ENCODE peak calls at places on chromosomes 1 and 21, in seven cellular contexts. D is MM.1S, W is heart right ventricle, E is stomach, V is neuronal stem cell, Q is small intestine, K is esophagus muscularis mucosa. H is an unnamed sample. For H3K36me3, the result is how much of the 10 kb centered on the place peaks cover.

GRCh38 chr1:213647864-213648650 is 339.7 kb upstream of the PROX1 start:
- DNase-seq in D (no peak), W (no peak), E (no peak), V (no peak), Q (no peak), K (no peak), H (no peak)

GRCh38 chr21:42964561-42965560 is 9.5 kb upstream of the PKNOX1 start:
- DNase-seq in D (no peak), W (no peak), E (no peak), V (no peak), Q (no peak), K (no peak), H (peak)

GRCh38 chr1:247209306-247209900 is 37.6 kb upstream of the ZNF124 start:
- DNase-seq in D (no peak), W (no peak), E (no peak), V (no peak), Q (no peak), K (no peak), H (no peak)

GRCh38 chr1:228360533-228361313 is 45.9 kb downstream of the TRIM11 start:
- DNase-seq in D (no peak), W (no peak), E (no peak), V (no peak), Q (no peak), K (no peak), H (no peak)

GRCh38 chr1:152035406-152036315 is 1.1 kb downstream of the S100A11 start:
- DNase-seq in D (peak), W (peak), E (no peak), V (no peak), Q (peak), K (no peak), H (peak)

GRCh38 chr1:21764615-21765423 is 18.1 kb downstream of the USP48 start:
- DNase-seq in D (no peak), W (peak), E (peak), V (peak), Q (peak), K (no peak), H (peak)

GRCh38 chr21:42532466-42533181 is 19.0 kb downstream of the SLC37A1 start:
- DNase-seq in D (no peak), W (peak), E (peak), V (no peak), Q (peak), K (no peak), H (no peak)

GRCh38 chr21:42681296-42682206 is 28.1 kb downstream of the PDE9A start:
- DNase-seq in D (no peak), W (no peak), E (no peak), V (no peak), Q (no peak), K (no peak), H (no peak)

GRCh38 chr1:234265861-234266260 is 107.4 kb upstream of the COA6 start:
- DNase-seq in D (no peak), W (no peak), E (no peak), V (no peak), Q (no peak), K (no peak), H (peak)

GRCh38 chr1:156874142-156874541 is 13.5 kb downstream of the NTRK1 start:
- DNase-seq in D (no peak), W (no peak), E (no peak), V (no peak), Q (no peak), K (no peak), H (no peak)

GRCh38 chr21:46142581-46143473 is 12.6 kb downstream of the FTCD start:
- DNase-seq in D (no peak), W (no peak), E (no peak), V (no peak), Q (no peak), K (no peak), H (no peak)

GRCh38 chr21:42343963-42344510 is 6.8 kb downstream of the TFF2 start:
- DNase-seq in D (no peak), W (no peak), E (no peak), V (no peak), Q (no peak), K (no peak), H (no peak)

GRCh38 chr1:12132078-12132477 is 34.7 kb upstream of the TNFRSF1B start:
- DNase-seq in D (no peak), W (no peak), E (no peak), V (no peak), Q (no peak), K (no peak), H (no peak)

GRCh38 chr1:46622341-46622740 is 5.7 kb upstream of the MOB3C start:
- DNase-seq in D (peak), W (no peak), E (peak), V (no peak), Q (peak), K (no peak), H (peak)

GRCh38 chr1:58585591-58586151 is 8.6 kb upstream of the TACSTD2 start:
- DNase-seq in D (no peak), W (no peak), E (no peak), V (no peak), Q (no peak), K (no peak), H (no peak)

GRCh38 chr1:35315649-35316048 is 47.1 kb downstream of the ZMYM4 start:
- DNase-seq in D (no peak), W (no peak), E (no peak), V (no peak), Q (no peak), K (no peak), H (no peak)

GRCh38 chr1:55352080-55352800 is 137.1 kb upstream of the USP24 start:
- DNase-seq in D (no peak), W (peak), E (no peak), V (no peak), Q (no peak), K (no peak), H (no peak)

GRCh38 chr1:244046907-244047738 is 4.0 kb upstream of the ZBTB18 start:
- DNase-seq in D (peak), W (no peak), E (no peak), V (no peak), Q (peak), K (no peak), H (no peak)

GRCh38 chr1:61327436-61327835 is 245.1 kb downstream of the NFIA start:
- DNase-seq in D (no peak), W (no peak), E (no peak), V (no peak), Q (no peak), K (no peak), H (no peak)

GRCh38 chr1:75548721-75549480 is 62.0 kb downstream of the SLC44A5 start:
- DNase-seq in D (no peak), W (no peak), E (no peak), V (no peak), Q (no peak), K (no peak), H (no peak)

GRCh38 chr1:152777510-152778137 is 2.7 kb downstream of the LCE1F start:
- DNase-seq in D (peak), W (no peak), E (no peak), V (no peak), Q (peak), K (no peak), H (peak)

GRCh38 chr1:200130552-200130951 is 103.0 kb downstream of the NR5A2 start:
- DNase-seq in D (no peak), W (no peak), E (no peak), V (no peak), Q (no peak), K (no peak), H (no peak)

GRCh38 chr1:204398197-204399125 is 13.2 kb downstream of the PPP1R15B start:
- DNase-seq in D (peak), W (peak), E (peak), V (peak), Q (peak), K (no peak), H (peak)

DNA sequence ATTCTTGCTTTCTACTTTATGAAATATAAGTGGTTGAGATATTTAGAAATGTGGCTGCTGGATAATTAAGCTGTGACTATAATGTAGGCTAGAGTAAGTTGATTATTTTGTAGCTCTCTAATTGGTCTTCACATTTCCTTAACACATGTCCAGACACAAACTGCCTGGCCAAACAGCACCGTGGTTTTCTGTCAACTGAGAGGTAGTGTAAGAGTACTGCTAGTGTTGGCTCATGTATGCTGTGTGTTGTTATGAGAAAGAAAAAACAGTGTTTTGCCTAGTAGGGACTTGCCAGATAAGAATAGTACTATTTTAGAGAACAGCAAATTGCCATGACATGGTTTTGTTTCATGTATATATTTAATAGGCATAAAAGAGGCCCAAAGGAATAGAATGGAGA is 37.1 kb downstream of the TMED5 start:
- DNase-seq in D (no peak), W (no peak), E (no peak), V (no peak), Q (no peak), K (no peak), H (no peak)
- H3K36me3 ChIP-seq in D (under half), W (under half), E (under half), V (under half), Q (under half), K (under half), H (under half)

GRCh38 chr1:198564716-198565115 is 24.2 kb upstream of the ATP6V1G3 start:
- DNase-seq in D (no peak), W (no peak), E (no peak), V (no peak), Q (peak), K (no peak), H (no peak)

GRCh38 chr1:198559362-198559761 is 18.9 kb upstream of the ATP6V1G3 start:
- DNase-seq in D (no peak), W (no peak), E (no peak), V (no peak), Q (no peak), K (no peak), H (no peak)

GRCh38 chr1:198563578-198563977 is 23.1 kb upstream of the ATP6V1G3 start:
- DNase-seq in D (no peak), W (no peak), E (no peak), V (no peak), Q (no peak), K (no peak), H (no peak)

GRCh38 chr1:198560093-198560638 is 19.7 kb upstream of the ATP6V1G3 start:
- DNase-seq in D (no peak), W (no peak), E (no peak), V (no peak), Q (no peak), K (no peak), H (no peak)

DNA sequence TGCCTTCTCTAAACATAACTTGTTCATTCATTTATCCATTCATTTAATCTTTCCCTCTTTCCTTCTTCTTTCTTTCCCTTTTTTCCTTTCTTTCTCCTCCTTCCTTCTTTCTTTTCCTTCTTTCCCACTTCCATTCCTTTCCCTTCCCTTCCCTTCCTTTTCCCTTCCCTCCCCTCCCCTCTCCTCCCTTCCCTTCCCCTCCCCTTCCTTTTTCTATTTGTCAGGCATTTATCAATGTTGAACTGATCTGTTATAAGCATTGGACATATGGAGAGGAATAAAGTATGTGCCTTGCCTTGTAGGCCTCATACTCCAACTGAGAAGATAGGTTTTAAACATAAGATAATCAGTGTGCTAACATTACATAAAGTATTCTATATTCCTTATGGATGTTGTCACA is 23.7 kb upstream of the ATP6V1G3 start:
- DNase-seq in D (no peak), W (no peak), E (no peak), V (no peak), Q (no peak), K (no peak), H (no peak)
- H3K36me3 ChIP-seq in D (under half), W (under half), E (under half), V (under half), Q (under half), K (under half), H (under half)

DNA sequence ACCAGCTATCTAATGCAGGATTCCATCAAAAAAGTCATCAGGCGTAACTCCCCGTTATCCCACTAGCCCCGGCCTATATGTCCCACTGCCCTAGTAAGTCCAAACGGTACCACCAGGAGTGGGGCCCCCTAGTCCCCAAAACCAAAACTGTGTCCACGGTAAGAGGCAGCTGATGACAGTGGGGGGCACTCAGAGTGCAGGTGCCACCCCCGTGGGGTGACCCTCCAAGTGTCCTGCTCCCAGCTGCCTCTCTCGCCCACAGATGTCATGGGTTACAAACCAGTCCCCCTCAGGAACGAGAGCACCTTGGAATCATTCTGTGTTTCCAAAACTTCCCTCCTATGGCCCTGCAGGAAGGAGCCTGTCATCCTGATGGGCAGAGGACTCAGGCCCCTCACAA is 10.9 kb upstream of the AURKAIP1 start:
- DNase-seq in D (no peak), W (no peak), E (no peak), V (no peak), Q (no peak), K (no peak), H (peak)
- H3K36me3 ChIP-seq in D (under half), W (half or more), E (half or more), V (under half), Q (under half), K (half or more), H (under half)

DNA sequence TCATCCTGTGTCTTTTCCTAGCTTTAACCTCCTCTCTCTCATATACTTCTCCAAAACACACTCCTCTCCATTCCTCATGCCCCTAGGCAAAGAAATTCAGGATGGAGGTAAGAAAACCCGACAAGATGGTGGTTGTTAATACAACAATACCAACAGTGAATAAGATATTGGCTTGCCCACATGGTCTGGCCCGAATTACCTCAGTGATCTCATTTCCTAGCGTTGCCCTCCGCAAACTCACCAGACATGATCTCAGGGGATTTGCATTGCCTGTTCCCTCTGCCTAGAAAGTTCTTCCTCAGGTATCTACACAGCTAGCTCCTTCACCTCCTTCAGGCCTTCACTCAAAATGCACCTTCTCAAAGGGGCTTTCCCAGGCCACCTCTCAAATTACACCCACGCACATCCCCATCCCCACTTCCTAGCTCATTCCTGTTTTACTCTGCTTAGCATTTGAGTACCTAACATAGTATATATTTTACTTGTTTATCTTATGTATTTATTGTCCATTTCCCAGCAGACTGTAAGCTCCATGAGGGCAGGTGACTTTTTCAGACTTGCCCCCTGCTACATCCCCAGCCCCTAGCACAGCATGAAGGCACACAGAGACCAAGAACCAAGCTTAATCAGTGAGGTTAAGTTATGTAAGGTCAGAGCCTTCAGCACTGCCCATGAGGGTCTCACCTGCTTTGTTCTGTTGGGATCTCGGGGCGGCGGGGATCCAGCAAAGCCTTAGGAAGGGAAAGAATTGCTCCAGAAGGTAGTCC is 10.2 kb upstream of the UBR4 start:
- DNase-seq in D (no peak), W (no peak), E (no peak), V (no peak), Q (no peak), K (no peak), H (peak)
- H3K36me3 ChIP-seq in D (under half), W (half or more), E (half or more), V (under half), Q (under half), K (half or more), H (under half)

GRCh38 chr1:174880171-174880570 is 119.6 kb upstream of the CACYBP start:
- DNase-seq in D (no peak), W (no peak), E (no peak), V (no peak), Q (no peak), K (no peak), H (no peak)
- H3K36me3 ChIP-seq in D (under half), W (under half), E (under half), V (under half), Q (under half), K (under half), H (under half)

DNA sequence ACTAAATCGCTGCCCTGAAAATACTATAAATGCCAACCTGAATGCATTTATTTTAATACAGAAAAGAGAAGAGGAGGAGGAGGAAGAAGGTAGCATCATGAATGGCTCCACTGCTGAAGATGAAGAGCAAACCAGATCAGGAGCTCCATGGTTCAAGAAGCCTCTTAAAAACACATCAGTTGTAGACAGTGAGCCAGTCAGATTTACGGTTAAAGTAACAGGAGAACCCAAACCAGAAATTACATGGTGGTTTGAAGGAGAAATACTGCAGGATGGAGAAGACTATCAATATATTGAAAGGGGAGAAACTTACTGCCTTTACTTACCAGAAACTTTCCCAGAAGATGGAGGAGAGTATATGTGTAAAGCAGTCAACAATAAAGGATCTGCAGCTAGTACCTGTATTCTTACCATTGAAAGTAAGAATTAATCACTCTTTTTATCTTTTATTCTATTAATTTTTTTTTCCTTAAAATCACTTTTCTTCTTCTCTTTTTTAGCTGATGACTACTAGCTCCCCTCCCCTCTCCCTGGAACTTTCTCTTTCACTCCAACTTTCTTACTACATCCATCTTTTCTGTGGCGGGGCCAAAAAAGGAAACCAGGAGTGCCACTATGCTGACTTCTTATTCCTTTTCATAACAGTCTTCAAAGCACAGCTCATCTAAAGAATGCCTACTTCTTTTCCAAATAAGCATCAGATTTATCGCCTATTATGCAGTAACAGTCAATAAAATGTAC is 36.3 kb downstream of the FUBP1 start:
- DNase-seq in D (no peak), W (no peak), E (no peak), V (no peak), Q (no peak), K (no peak), H (no peak)
- H3K36me3 ChIP-seq in D (under half), W (half or more), E (half or more), V (under half), Q (under half), K (under half), H (under half)

DNA sequence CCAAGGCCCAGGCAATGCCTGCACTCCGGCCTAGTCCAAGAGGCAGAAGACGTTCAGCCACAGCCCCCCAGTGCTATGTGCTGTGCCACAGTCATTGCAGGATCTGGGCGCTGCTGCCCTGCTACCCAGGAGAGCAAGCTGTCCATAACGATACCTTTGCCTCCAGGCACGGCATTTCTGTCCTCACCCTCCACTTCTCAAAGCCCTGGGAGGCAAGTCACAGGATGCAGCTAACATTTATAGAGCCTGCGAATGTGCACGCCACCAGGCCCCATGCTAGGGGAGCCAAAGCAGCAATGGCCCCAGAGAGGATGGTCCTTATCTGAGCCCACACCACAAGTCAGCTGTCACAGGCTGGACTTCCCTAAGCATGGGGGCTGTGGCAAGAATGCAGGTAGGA is 13.8 kb downstream of the LRP8 start:
- DNase-seq in D (no peak), W (no peak), E (no peak), V (no peak), Q (no peak), K (no peak), H (no peak)
- H3K36me3 ChIP-seq in D (under half), W (under half), E (under half), V (under half), Q (under half), K (under half), H (under half)

GRCh38 chr1:13607002-13607401 is 23.4 kb downstream of the PDPN start:
- DNase-seq in D (no peak), W (no peak), E (no peak), V (no peak), Q (no peak), K (no peak), H (no peak)
- H3K36me3 ChIP-seq in D (under half), W (under half), E (under half), V (under half), Q (under half), K (under half), H (under half)

DNA sequence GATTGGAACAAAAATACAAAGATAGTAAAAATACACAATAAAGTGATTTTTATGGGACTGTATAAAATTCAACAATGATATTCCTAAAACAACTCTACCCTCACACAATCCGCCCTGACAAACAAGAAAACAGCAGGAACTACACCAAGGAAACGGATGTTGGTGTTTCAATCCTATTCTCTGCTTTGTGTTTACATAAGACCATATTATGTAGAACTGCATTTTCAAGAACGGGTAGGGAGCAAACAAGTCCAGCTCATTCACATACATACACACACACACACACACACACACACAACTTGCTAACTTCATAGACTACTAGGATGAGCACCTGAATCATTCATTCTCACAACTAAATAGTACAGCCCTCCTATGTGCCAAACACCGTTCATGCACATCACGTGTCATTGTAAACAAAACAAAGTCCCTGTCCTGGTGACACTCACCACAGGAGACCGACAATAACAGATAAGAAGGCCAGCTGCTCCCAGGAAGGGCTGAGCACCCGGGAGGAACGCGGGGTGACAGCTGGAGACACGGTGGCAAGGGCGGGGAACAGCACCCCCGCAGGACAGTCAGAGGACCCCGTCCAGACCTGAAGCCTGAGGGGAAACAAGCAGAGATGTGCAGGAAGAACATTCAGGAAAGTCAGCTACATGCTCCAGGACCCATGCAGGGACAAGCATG is 43.0 kb downstream of the NPHP4 start:
- DNase-seq in D (no peak), W (no peak), E (no peak), V (no peak), Q (peak), K (no peak), H (peak)
- H3K36me3 ChIP-seq in D (under half), W (under half), E (half or more), V (under half), Q (under half), K (half or more), H (under half)